ENCODE peak calls at places on chromosome 17, in nine cellular contexts. T, I, C, M, Y, R, F, G and H are unnamed samples.

GRCh38 chr17:81388091-81388611 is 7.1 kb upstream of the BAHCC1 start:
- DNase-seq in T (no peak), I (no peak), C (no peak), M (no peak), Y (no peak), R (no peak), F (no peak), G (no peak), H (no peak)

GRCh38 chr17:14067347-14067746 is 2.0 kb upstream of the COX10 start:
- DNase-seq in T (no peak), I (no peak), C (no peak), M (no peak), Y (no peak), R (no peak), F (no peak), G (no peak), H (no peak)

GRCh38 chr17:7020894-7021664 is 1.8 kb upstream of the BCL6B start:
- DNase-seq in T (no peak), I (no peak), C (no peak), M (no peak), Y (no peak), R (no peak), F (peak), G (no peak), H (no peak)

GRCh38 chr17:75594499-75595283 is 7.1 kb downstream of the MYO15B start:
- DNase-seq in T (no peak), I (no peak), C (peak), M (no peak), Y (no peak), R (no peak), F (peak), G (no peak), H (no peak)

GRCh38 chr17:73998246-73999220 is 204.9 kb upstream of the RPL38 start:
- DNase-seq in T (peak), I (no peak), C (peak), M (peak), Y (no peak), R (peak), F (peak), G (peak), H (no peak)

GRCh38 chr17:4607773-4608187 is 23.5 kb downstream of the SMTNL2 start:
- DNase-seq in T (no peak), I (peak), C (peak), M (no peak), Y (peak), R (no peak), F (no peak), G (no peak), H (peak)

GRCh38 chr17:33438136-33438535 is 145.0 kb upstream of the ASIC2 start:
- DNase-seq in T (no peak), I (no peak), C (no peak), M (no peak), Y (no peak), R (no peak), F (no peak), G (no peak), H (no peak)

GRCh38 chr17:48494335-48494734 is 36.5 kb downstream of the HOXB1 start:
- DNase-seq in T (no peak), I (no peak), C (no peak), M (no peak), Y (no peak), R (no peak), F (peak), G (no peak), H (no peak)

GRCh38 chr17:40329981-40330794 is 21.2 kb downstream of the RARA start:
- DNase-seq in T (no peak), I (no peak), C (no peak), M (no peak), Y (no peak), R (peak), F (peak), G (no peak), H (no peak)

GRCh38 chr17:71438631-71439146 is 682.1 kb upstream of the SOX9 start:
- DNase-seq in T (no peak), I (no peak), C (no peak), M (no peak), Y (peak), R (no peak), F (peak), G (no peak), H (no peak)

GRCh38 chr17:19771971-19772630 is 24.0 kb upstream of the ALDH3A1 start:
- DNase-seq in T (no peak), I (no peak), C (no peak), M (no peak), Y (no peak), R (no peak), F (no peak), G (no peak), H (no peak)

GRCh38 chr17:29086628-29087332 is 43.8 kb downstream of the PIPOX start:
- DNase-seq in T (no peak), I (no peak), C (peak), M (no peak), Y (no peak), R (no peak), F (no peak), G (no peak), H (no peak)

GRCh38 chr17:9839433-9839832 is 13.7 kb downstream of the GLP2R start:
- DNase-seq in T (no peak), I (no peak), C (peak), M (no peak), Y (no peak), R (no peak), F (no peak), G (no peak), H (no peak)

GRCh38 chr17:75277664-75278071 is 6.6 kb upstream of the MIF4GD start:
- DNase-seq in T (no peak), I (no peak), C (no peak), M (no peak), Y (peak), R (no peak), F (no peak), G (no peak), H (no peak)

GRCh38 chr17:68458260-68459029 is 1.1 kb upstream of the WIPI1 start:
- DNase-seq in T (no peak), I (no peak), C (no peak), M (no peak), Y (no peak), R (no peak), F (no peak), G (no peak), H (no peak)

GRCh38 chr17:36703860-36704266 is 102.5 kb downstream of the MRM1 start:
- DNase-seq in T (peak), I (peak), C (peak), M (peak), Y (no peak), R (peak), F (peak), G (peak), H (no peak)

GRCh38 chr17:78000351-78000750 is 41.8 kb downstream of the TNRC6C start:
- DNase-seq in T (no peak), I (no peak), C (no peak), M (no peak), Y (peak), R (no peak), F (no peak), G (no peak), H (no peak)